ENCODE peak calls at places on chromosomes 2 and 18, in five cellular contexts. One of them, this sample, is unnamed. For H3K4me1, the result is how much of the 10 kb centered on the place peaks cover.

GRCh38 chr2:100285691-100286090 is 36.6 kb downstream of the LONRF2 start:
- DNase-seq in IMR-90: peak
- DNase-seq in kidney: no peak
- DNase-seq in neural progenitor cell: no peak
- DNase-seq in H9: no peak
- DNase-seq in this sample: no peak

GRCh38 chr18:75915941-75916640 is 488.6 kb upstream of the SMIM21 start:
- DNase-seq in kidney: peak
- DNase-seq in IMR-90: no peak
- DNase-seq in H9: peak
- DNase-seq in neural progenitor cell: peak
- DNase-seq in this sample: no peak

GRCh38 chr2:61469424-61470121 is 1.3 kb downstream of the USP34 start:
- DNase-seq in IMR-90: peak
- DNase-seq in neural progenitor cell: no peak
- DNase-seq in kidney: no peak
- DNase-seq in H9: no peak
- DNase-seq in this sample: peak

GRCh38 chr18:76973512-76974302 is 151.3 kb downstream of the ZNF236 start:
- DNase-seq in neural progenitor cell: no peak
- DNase-seq in IMR-90: no peak
- DNase-seq in H9: no peak
- DNase-seq in kidney: no peak
- DNase-seq in this sample: no peak

GRCh38 chr18:43869451-43870008 is 592.2 kb upstream of the SYT4 start:
- DNase-seq in IMR-90: peak
- DNase-seq in neural progenitor cell: no peak
- DNase-seq in kidney: no peak
- DNase-seq in H9: no peak
- DNase-seq in this sample: peak

GRCh38 chr2:69464575-69464974 is 27.3 kb upstream of the NFU1 start:
- DNase-seq in H9: no peak
- DNase-seq in IMR-90: peak
- DNase-seq in neural progenitor cell: no peak
- DNase-seq in kidney: no peak
- DNase-seq in this sample: no peak

GRCh38 chr2:48613211-48613610 is 4.4 kb upstream of the GTF2A1L start:
- DNase-seq in IMR-90: no peak
- DNase-seq in H9: no peak
- DNase-seq in neural progenitor cell: no peak
- DNase-seq in kidney: no peak
- DNase-seq in this sample: no peak

GRCh38 chr18:53701697-53702096 is 522.8 kb downstream of the MBD2 start:
- DNase-seq in kidney: no peak
- DNase-seq in H9: no peak
- DNase-seq in neural progenitor cell: no peak
- DNase-seq in IMR-90: no peak
- DNase-seq in this sample: no peak

GRCh38 chr2:199207011-199207410 is 250.7 kb downstream of the SATB2 start:
- DNase-seq in neural progenitor cell: no peak
- DNase-seq in H9: no peak
- DNase-seq in IMR-90: no peak
- DNase-seq in kidney: no peak
- DNase-seq in this sample: no peak

GRCh38 chr2:63790913-63791312 is 50.8 kb upstream of the UGP2 start:
- DNase-seq in neural progenitor cell: no peak
- DNase-seq in H9: no peak
- DNase-seq in IMR-90: peak
- DNase-seq in kidney: no peak
- DNase-seq in this sample: peak

GRCh38 chr2:84643991-84644390 is 127.7 kb downstream of the DNAH6 start:
- DNase-seq in kidney: no peak
- DNase-seq in IMR-90: no peak
- DNase-seq in neural progenitor cell: peak
- DNase-seq in H9: no peak
- DNase-seq in this sample: no peak

GRCh38 chr2:15775753-15776628 is 164.4 kb upstream of the MYCN start:
- DNase-seq in kidney: no peak
- DNase-seq in H9: no peak
- DNase-seq in neural progenitor cell: no peak
- DNase-seq in IMR-90: no peak
- DNase-seq in this sample: no peak

GRCh38 chr2:11864724-11865123 is 118.3 kb downstream of the LPIN1 start:
- DNase-seq in kidney: no peak
- DNase-seq in IMR-90: no peak
- DNase-seq in neural progenitor cell: no peak
- DNase-seq in H9: no peak
- DNase-seq in this sample: no peak

GRCh38 chr2:192194065-192194865 is 468 bp downstream of the TMEFF2 start:
- DNase-seq in IMR-90: peak
- DNase-seq in H9: no peak
- DNase-seq in kidney: peak
- DNase-seq in neural progenitor cell: no peak
- DNase-seq in this sample: peak

GRCh38 chr2:121128741-121129659 is 156.0 kb downstream of the TFCP2L1 start:
- DNase-seq in kidney: peak
- DNase-seq in H9: peak
- DNase-seq in IMR-90: no peak
- DNase-seq in neural progenitor cell: peak
- DNase-seq in this sample: no peak

GRCh38 chr18:38940863-38941531 is 1375.4 kb upstream of the CELF4 start:
- DNase-seq in IMR-90: peak
- DNase-seq in kidney: no peak
- DNase-seq in H9: no peak
- DNase-seq in neural progenitor cell: no peak
- DNase-seq in this sample: no peak

GRCh38 chr18:50562686-50563085 is 2.8 kb downstream of the MAPK4 start:
- DNase-seq in neural progenitor cell: no peak
- DNase-seq in IMR-90: no peak
- DNase-seq in H9: no peak
- DNase-seq in kidney: no peak
- DNase-seq in this sample: no peak

GRCh38 chr2:186130678-186131511 is 355.2 kb upstream of the ZC3H15 start:
- DNase-seq in IMR-90: no peak
- DNase-seq in kidney: no peak
- DNase-seq in neural progenitor cell: peak
- DNase-seq in H9: no peak
- DNase-seq in this sample: no peak

GRCh38 chr2:96816836-96817702 is 1.0 kb downstream of the CNNM3 start:
- DNase-seq in H9: no peak
- DNase-seq in neural progenitor cell: peak
- DNase-seq in IMR-90: peak
- DNase-seq in kidney: peak
- DNase-seq in this sample: no peak

GRCh38 chr2:218960196-218961165 is 1.0 kb downstream of the CDK5R2 start:
- DNase-seq in neural progenitor cell: peak
- DNase-seq in kidney: peak
- DNase-seq in IMR-90: no peak
- DNase-seq in H9: no peak
- DNase-seq in this sample: no peak

GRCh38 chr18:36162981-36163380 is 24.3 kb upstream of the MOCOS start:
- DNase-seq in IMR-90: peak
- DNase-seq in kidney: no peak
- DNase-seq in H9: no peak
- DNase-seq in neural progenitor cell: no peak
- DNase-seq in this sample: no peak

GRCh38 chr18:33577688-33578370 is at the start of gene ASXL3:
- DNase-seq in neural progenitor cell: peak
- DNase-seq in IMR-90: no peak
- DNase-seq in kidney: peak
- DNase-seq in H9: peak
- DNase-seq in this sample: peak

GRCh38 chr2:12070581-12070980 is 324.1 kb downstream of the LPIN1 start:
- DNase-seq in neural progenitor cell: no peak
- DNase-seq in H9: no peak
- DNase-seq in kidney: no peak
- DNase-seq in IMR-90: peak
- DNase-seq in this sample: peak

GRCh38 chr2:10985901-10986535 is 74.3 kb downstream of the KCNF1 start:
- DNase-seq in H9: no peak
- DNase-seq in kidney: no peak
- DNase-seq in neural progenitor cell: no peak
- DNase-seq in IMR-90: no peak
- DNase-seq in this sample: no peak

GRCh38 chr2:161178756-161179155 is 18.5 kb downstream of the TANK start:
- DNase-seq in IMR-90: no peak
- DNase-seq in H9: no peak
- DNase-seq in neural progenitor cell: no peak
- DNase-seq in kidney: no peak
- DNase-seq in this sample: peak

GRCh38 chr18:21100141-21100540 is 11.5 kb downstream of the ROCK1 start:
- DNase-seq in H9: no peak
- DNase-seq in neural progenitor cell: no peak
- DNase-seq in kidney: no peak
- DNase-seq in IMR-90: peak
- DNase-seq in this sample: no peak

DNA sequence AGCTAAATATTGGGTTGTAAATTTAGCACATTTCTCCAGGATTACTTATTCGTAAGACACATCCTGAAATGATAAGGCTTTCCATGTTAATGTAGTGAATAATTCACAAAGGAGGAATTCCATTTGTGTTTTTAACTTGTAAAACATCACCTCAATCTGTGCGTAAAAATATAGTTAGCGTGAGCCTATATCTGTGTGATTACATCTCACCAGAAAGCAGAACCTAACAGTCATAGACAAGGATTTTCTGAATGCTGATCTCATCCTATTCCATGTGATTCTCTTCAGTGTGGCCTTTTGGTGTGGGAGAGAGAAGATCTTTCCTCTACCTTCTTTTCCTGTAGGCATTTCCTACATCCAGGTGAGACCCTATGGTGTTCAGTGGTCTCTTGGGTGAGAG is 263.2 kb upstream of the RASGRP3 start:
- DNase-seq in kidney: no peak
- DNase-seq in IMR-90: peak
- DNase-seq in H9: no peak
- DNase-seq in neural progenitor cell: no peak
- DNase-seq in this sample: no peak
- TF ChIP-seq CTCF in kidney: no peak
- TF ChIP-seq CTCF in IMR-90: no peak
- TF ChIP-seq CTCF in H9: no peak
- TF ChIP-seq CTCF in neural progenitor cell: no peak
- TF ChIP-seq CTCF in this sample: no peak

GRCh38 chr18:12857215-12857924 is 26.7 kb downstream of the PTPN2 start:
- DNase-seq in IMR-90: no peak
- DNase-seq in H9: no peak
- DNase-seq in neural progenitor cell: no peak
- DNase-seq in kidney: no peak
- DNase-seq in this sample: no peak
- H3K4me1 ChIP-seq in IMR-90: under half
- H3K4me1 ChIP-seq in H9: under half
- H3K4me1 ChIP-seq in neural progenitor cell: under half
- H3K4me1 ChIP-seq in kidney: under half
- H3K4me1 ChIP-seq in this sample: under half

DNA sequence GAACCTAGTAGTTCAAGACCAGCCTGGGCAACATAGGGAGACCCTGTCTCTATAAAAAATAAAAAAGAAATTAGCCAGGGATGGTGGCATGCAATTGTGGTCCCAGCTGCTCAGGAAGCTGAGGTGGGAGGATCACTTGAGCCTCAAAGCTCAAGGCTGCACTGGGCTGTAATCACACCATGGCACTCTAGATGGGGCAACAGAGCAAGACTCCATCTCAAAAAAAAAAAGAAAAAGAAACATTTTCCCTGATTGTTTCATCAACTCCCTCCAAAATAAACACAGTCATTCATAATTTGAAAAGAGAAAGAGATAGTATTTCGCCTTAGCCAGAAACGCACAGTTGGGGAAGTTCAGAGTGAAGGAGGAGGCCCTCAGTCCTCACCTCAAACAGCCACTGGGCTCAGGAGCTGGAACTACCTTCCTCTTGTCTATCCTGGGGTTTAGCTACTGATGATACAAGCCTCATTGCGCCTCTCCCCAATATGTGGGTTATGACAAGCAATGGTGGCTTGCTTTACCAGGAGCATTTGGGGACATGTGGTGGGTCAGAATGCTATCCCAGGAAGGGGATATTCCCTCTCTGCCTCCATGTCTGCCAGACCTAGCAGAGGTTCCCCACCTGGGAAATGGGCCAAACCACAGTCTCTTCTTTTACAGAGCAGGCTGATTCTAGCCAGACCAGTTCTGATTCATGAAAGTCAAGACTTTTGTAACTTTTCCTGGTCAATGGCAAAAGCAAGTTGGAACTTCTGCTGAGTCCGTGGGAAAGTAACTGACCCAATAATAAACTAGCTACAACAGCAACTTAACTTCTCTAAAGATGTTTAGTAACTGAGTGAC is 22.2 kb upstream of the TMEM87B start:
- DNase-seq in neural progenitor cell: no peak
- DNase-seq in H9: no peak
- DNase-seq in IMR-90: peak
- DNase-seq in kidney: no peak
- DNase-seq in this sample: peak
- TF ChIP-seq CTCF in neural progenitor cell: peak
- TF ChIP-seq CTCF in H9: peak
- TF ChIP-seq CTCF in IMR-90: no peak
- TF ChIP-seq CTCF in kidney: no peak
- TF ChIP-seq CTCF in this sample: peak

GRCh38 chr2:144512421-144513272 is 7.3 kb downstream of the ZEB2 start:
- DNase-seq in IMR-90: no peak
- DNase-seq in H9: no peak
- DNase-seq in kidney: no peak
- DNase-seq in neural progenitor cell: no peak
- DNase-seq in this sample: no peak

GRCh38 chr2:144511945-144512344 is 8.0 kb downstream of the ZEB2 start:
- DNase-seq in IMR-90: no peak
- DNase-seq in neural progenitor cell: peak
- DNase-seq in H9: no peak
- DNase-seq in kidney: no peak
- DNase-seq in this sample: no peak

GRCh38 chr2:144515425-144515693 is 4.6 kb downstream of the ZEB2 start:
- DNase-seq in kidney: no peak
- DNase-seq in IMR-90: peak
- DNase-seq in H9: no peak
- DNase-seq in neural progenitor cell: no peak
- DNase-seq in this sample: no peak

GRCh38 chr2:144514731-144515424 is 5.0 kb downstream of the ZEB2 start:
- DNase-seq in IMR-90: no peak
- DNase-seq in kidney: no peak
- DNase-seq in H9: no peak
- DNase-seq in neural progenitor cell: no peak
- DNase-seq in this sample: no peak

GRCh38 chr2:144513388-144514100 is 6.4 kb downstream of the ZEB2 start:
- DNase-seq in kidney: peak
- DNase-seq in H9: no peak
- DNase-seq in neural progenitor cell: peak
- DNase-seq in IMR-90: peak
- DNase-seq in this sample: peak
- H3K4me1 ChIP-seq in kidney: under half
- H3K4me1 ChIP-seq in H9: under half
- H3K4me1 ChIP-seq in neural progenitor cell: half or more
- H3K4me1 ChIP-seq in IMR-90: under half
- H3K4me1 ChIP-seq in this sample: half or more